ENCODE peak calls at places on chromosomes 7 and 10, in five cellular contexts. J is upper lobe of right lung, L is spleen, H is pancreas, N is HepG2. S is an unnamed sample.

GRCh38 chr7:135620980-135621850 is 41.1 kb upstream of the STMP1 start:
- DNase-seq in J (no peak), L (no peak), H (no peak), N (peak; percentile 74), S (no peak)

GRCh38 chr7:50855526-50855925 is 72.8 kb upstream of the GRB10 start:
- DNase-seq in J (no peak), L (no peak), H (no peak), N (no peak), S (no peak)

GRCh38 chr10:89428873-89429272 is 14.5 kb downstream of the IFIT5 start:
- DNase-seq in J (no peak), L (no peak), H (no peak), N (no peak), S (no peak)

GRCh38 chr7:70710651-70711050 is 421.3 kb upstream of the GALNT17 start:
- DNase-seq in J (no peak), L (no peak), H (no peak), N (no peak), S (no peak)

GRCh38 chr7:81256991-81257390 is 338.1 kb upstream of the SEMA3C start:
- DNase-seq in J (no peak), L (no peak), H (no peak), N (peak; percentile 3), S (no peak)

GRCh38 chr7:1510780-1511154 is 6.6 kb upstream of the INTS1 start:
- DNase-seq in J (no peak), L (peak; percentile 82), H (no peak), N (no peak), S (peak; percentile 57)

GRCh38 chr10:127968027-127968441 is 61.1 kb downstream of the PTPRE start:
- DNase-seq in J (no peak), L (no peak), H (no peak), N (no peak), S (no peak)

GRCh38 chr10:114694062-114694461 is 36.0 kb upstream of the ABLIM1 start:
- DNase-seq in J (no peak), L (no peak), H (no peak), N (no peak), S (no peak)

GRCh38 chr7:127550247-127550646 is 35.1 kb downstream of the GCC1 start:
- DNase-seq in J (no peak), L (no peak), H (no peak), N (no peak), S (no peak)

GRCh38 chr10:61899045-61899444 is 2.5 kb upstream of the ARID5B start:
- DNase-seq in J (no peak), L (no peak), H (no peak), N (no peak), S (no peak)

GRCh38 chr7:22111661-22112060 is 166.0 kb upstream of the CDCA7L start:
- DNase-seq in J (no peak), L (no peak), H (no peak), N (no peak), S (no peak)

GRCh38 chr10:30070001-30070759 is 10.8 kb upstream of the JCAD start:
- DNase-seq in J (no peak), L (no peak), H (no peak), N (peak; percentile 70), S (no peak)
- H3K27ac ChIP-seq in J (no peak overlapping the region), L (no peak overlapping the region), H (no peak overlapping the region), N (no peak overlapping the region), S (no peak overlapping the region)

GRCh38 chr10:58300676-58301075 is 31.7 kb downstream of the CISD1 start:
- DNase-seq in J (no peak), L (no peak), H (no peak), N (no peak), S (no peak)

GRCh38 chr10:58305821-58306220 is 29.0 kb upstream of the UBE2D1 start:
- DNase-seq in J (no peak), L (no peak), H (no peak), N (peak; percentile 79), S (no peak)

GRCh38 chr10:58307676-58308075 is 27.1 kb upstream of the UBE2D1 start:
- DNase-seq in J (no peak), L (no peak), H (no peak), N (no peak), S (no peak)

GRCh38 chr10:58302259-58302658 is 32.5 kb upstream of the UBE2D1 start:
- DNase-seq in J (no peak), L (no peak), H (no peak), N (no peak), S (no peak)

GRCh38 chr10:58304099-58304633 is 30.6 kb upstream of the UBE2D1 start:
- DNase-seq in J (no peak), L (no peak), H (no peak), N (no peak), S (no peak)
- H3K4me1 ChIP-seq in J (no peaks in the 10 kb centered on the region), L (no peaks in the 10 kb centered on the region), H (no peaks in the 10 kb centered on the region), N (peaks cover 47% of the 10 kb centered on the region), S (no peaks in the 10 kb centered on the region)

DNA sequence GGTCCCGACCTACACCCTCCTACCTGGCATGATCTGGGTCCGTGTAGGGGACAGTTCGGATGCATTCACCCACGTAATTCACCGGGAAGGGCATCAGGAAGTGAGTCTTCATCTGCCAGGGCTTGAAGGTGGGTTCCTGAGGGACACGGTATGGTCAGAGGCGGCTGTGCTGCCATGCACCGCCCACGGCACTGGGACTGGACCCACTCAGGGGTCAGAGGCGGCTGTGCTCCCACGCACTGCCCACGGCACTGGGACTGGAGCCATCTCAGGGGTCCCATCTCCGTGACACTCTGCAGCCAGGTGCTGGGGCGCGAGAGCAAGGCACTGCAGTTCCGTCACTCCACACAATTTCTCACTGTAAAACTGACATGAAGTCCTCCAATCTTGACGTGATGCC is 29.2 kb downstream of the PITRM1 start:
- DNase-seq in J (no peak), L (no peak), H (no peak), N (no peak), S (no peak)
- H3K36me3 ChIP-seq in J (peaks cover 98% of the 10 kb centered on the region), L (peaks cover 100% of the 10 kb centered on the region), H (peaks cover 31% of the 10 kb centered on the region), N (peaks cover 66% of the 10 kb centered on the region), S (peaks cover 94% of the 10 kb centered on the region)

DNA sequence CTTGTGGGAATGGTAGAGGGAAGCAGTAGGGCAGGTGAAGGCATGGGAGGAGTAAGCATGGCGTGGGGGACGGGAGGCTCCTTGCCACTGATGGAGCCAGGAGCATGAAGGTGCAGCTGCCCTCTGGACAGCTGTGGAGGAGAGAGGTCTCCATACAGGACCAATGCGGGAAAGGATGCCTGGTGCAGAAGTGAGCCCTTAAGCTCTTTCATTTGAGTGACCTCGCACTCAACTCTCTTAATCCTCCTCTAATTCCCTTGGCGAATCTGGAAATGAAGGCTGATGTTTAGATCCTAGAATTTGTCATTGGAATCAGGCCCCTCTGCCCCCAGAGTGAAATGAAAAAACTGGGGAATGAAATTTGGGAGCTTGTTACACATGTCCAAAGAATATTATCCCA is 639.4 kb downstream of the LRMDA start:
- DNase-seq in J (no peak), L (no peak), H (no peak), N (no peak), S (no peak)
- H3K27ac ChIP-seq in J (no peak overlapping the region), L (no peak overlapping the region), H (no peak overlapping the region), N (no peak overlapping the region), S (no peak overlapping the region)

DNA sequence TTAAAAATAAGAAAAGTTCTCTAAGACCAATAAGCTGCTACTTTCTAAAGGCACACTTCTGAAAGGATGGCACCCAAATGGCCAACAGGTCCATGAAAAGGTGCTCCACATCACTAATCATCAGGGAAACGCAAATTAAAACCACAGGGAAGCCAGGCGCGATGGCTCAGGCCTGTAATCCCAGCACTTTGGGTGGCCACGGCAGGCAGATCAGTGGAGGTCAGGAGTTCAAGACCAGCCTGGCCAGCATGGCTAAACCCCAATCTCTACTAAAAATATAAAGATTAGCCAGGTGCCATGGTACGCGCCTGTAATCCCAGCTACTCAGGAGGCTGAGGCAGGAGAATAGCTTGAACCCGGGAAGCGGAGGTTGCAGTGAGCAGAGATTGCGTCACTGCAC is 258.1 kb downstream of the ZMYND11 start:
- DNase-seq in J (no peak), L (no peak), H (no peak), N (no peak), S (no peak)
- H3K4me1 ChIP-seq in J (peaks cover 15% of the 10 kb centered on the region), L (peaks cover 28% of the 10 kb centered on the region), H (no peaks in the 10 kb centered on the region), N (peaks cover 7% of the 10 kb centered on the region), S (no peaks in the 10 kb centered on the region)

DNA sequence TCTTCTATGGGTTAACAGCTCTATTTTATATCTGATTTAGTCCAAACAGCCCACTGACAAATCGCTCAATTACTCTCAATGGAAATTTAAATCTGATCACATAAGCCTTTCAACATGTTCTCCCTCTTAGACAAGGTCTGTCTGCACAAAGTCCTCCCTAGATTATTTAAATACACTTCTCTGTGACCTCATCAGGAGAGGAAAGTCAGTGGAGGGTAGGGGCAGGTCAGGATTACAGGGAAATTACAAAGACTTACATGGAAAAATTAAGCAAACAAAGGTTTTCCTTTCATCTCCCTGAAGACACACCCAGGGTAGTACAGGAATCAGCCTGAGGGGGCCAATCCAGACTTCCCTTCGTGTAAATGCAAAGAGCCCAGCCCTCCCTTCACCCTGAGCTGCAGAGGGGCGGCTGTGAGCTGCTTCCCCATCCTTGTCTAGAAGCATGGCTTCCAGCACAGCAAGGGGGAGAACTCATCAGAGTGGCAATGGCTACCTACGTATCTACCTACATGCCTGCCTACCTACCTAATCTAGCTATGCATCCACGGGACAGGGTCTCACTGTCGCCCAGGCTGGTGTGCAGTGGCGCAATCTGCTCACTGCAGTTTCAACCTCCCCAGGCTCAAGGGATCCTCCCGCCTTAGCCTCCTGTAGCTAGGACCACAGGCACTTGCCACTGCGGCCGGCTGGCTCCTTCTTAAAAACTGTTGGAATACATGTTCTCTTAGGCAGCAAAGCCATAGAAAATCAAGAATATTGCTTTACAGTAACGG is 33.3 kb downstream of the PITRM1 start:
- DNase-seq in J (peak; percentile 52), L (peak; percentile 38), H (no peak), N (peak; percentile 6), S (no peak)
- H3K36me3 ChIP-seq in J (peaks cover 100% of the 10 kb centered on the region), L (peaks cover 100% of the 10 kb centered on the region), H (peaks cover 26% of the 10 kb centered on the region), N (peaks cover 55% of the 10 kb centered on the region), S (peaks cover 95% of the 10 kb centered on the region)

GRCh38 chr10:80072584-80072983 is 5.9 kb upstream of the TMEM254 start:
- DNase-seq in J (no peak), L (no peak), H (no peak), N (no peak), S (no peak)
- H3K27ac ChIP-seq in J (no peak overlapping the region), L (no peak overlapping the region), H (no peak overlapping the region), N (no peak overlapping the region), S (no peak overlapping the region)

DNA sequence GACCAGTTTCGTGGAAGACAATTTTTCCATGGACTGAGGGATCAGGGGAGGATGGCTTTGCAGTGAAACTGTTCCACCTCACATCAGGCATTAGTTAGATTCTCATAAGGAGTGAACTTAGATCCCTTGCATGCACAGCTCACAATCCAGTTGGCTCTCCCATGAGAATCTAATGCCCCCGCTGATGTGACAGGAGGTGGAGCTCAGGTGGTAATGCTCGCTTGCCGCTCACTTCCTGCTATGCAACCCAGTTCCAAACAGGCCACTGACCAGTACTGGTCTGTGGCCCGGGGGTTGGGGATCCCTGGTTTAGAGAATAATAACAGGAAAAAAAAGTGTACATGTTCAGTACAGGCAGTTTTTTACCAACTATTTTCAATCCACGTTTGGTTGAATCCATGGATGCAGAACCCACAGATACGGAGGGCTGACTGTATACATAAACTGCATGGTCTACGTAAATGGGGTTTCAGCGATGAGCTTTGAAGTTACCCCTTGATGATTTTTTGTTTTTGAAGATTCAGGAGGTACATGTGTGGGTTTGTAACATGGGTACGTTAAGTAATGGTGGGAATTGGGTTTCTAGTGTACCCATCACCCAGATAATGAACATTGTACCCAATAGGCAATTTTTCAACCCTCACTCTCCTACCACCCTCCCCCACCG is 24.5 kb downstream of the OGDH start:
- DNase-seq in J (no peak), L (no peak), H (no peak), N (no peak), S (no peak)
- H3K4me1 ChIP-seq in J (peaks cover 64% of the 10 kb centered on the region), L (peaks cover 92% of the 10 kb centered on the region), H (peaks cover 24% of the 10 kb centered on the region), N (peaks cover 28% of the 10 kb centered on the region), S (peaks cover 10% of the 10 kb centered on the region)